ENCODE peak calls at places on chromosomes 3 and 15, in five cellular contexts. W, I, R, A and K are unnamed samples.

GRCh38 chr15:44836094-44836493 is 99.8 kb downstream of the TRIM69 start:
- DNase-seq in A (no peak), R (no peak), I (no peak), W (peak), K (no peak)

GRCh38 chr15:36468746-36469145 is 110.7 kb upstream of the CDIN1 start:
- DNase-seq in I (no peak), R (no peak), W (no peak), A (no peak), K (no peak)

GRCh38 chr3:30752961-30753360 is 141.5 kb downstream of the GADL1 start:
- DNase-seq in A (no peak), W (peak), R (no peak), I (no peak), K (no peak)

GRCh38 chr15:31302029-31302657 is 24.5 kb upstream of the KLF13 start:
- DNase-seq in A (no peak), R (no peak), W (no peak), I (no peak), K (no peak)

GRCh38 chr3:9023191-9023590 is 59.9 kb upstream of the RAD18 start:
- DNase-seq in R (no peak), I (no peak), A (no peak), W (no peak), K (no peak)

GRCh38 chr3:78314327-78314726 is 1274.4 kb downstream of the ROBO2 start:
- DNase-seq in A (no peak), I (no peak), R (no peak), W (no peak), K (no peak)

GRCh38 chr15:53072077-53072476 is 281.9 kb upstream of the ONECUT1 start:
- DNase-seq in I (no peak), A (no peak), R (peak), W (peak), K (peak)

GRCh38 chr3:182921665-182922355 is 58.5 kb downstream of the DCUN1D1 start:
- DNase-seq in R (no peak), A (no peak), W (no peak), I (no peak), K (no peak)

GRCh38 chr15:25804451-25804850 is 58.7 kb downstream of the ATP10A start:
- DNase-seq in A (no peak), I (no peak), W (no peak), R (no peak), K (no peak)

GRCh38 chr3:45143673-45144670 is 2.2 kb downstream of the CDCP1 start:
- DNase-seq in W (no peak), R (no peak), I (peak), A (no peak), K (no peak)
- TF ChIP-seq JUND in W (no peak), R (no peak), I (no peak), A (no peak), K (no peak)

GRCh38 chr3:112437146-112438022 is 61.9 kb downstream of the BTLA start:
- DNase-seq in R (peak), A (no peak), I (peak), W (peak), K (no peak)
- TF ChIP-seq JUND in R (no peak), A (no peak), I (no peak), W (no peak), K (no peak)

GRCh38 chr3:81466161-81466560 is 295.3 kb downstream of the GBE1 start:
- DNase-seq in I (no peak), A (no peak), W (no peak), R (no peak), K (no peak)
- TF ChIP-seq JUND in I (no peak), A (no peak), W (no peak), R (no peak), K (no peak)

GRCh38 chr15:62419206-62419605 is 254.1 kb upstream of the C2CD4B start:
- DNase-seq in R (no peak), W (no peak), I (no peak), A (no peak), K (no peak)
- TF ChIP-seq JUND in R (no peak), W (no peak), I (no peak), A (no peak), K (no peak)

DNA sequence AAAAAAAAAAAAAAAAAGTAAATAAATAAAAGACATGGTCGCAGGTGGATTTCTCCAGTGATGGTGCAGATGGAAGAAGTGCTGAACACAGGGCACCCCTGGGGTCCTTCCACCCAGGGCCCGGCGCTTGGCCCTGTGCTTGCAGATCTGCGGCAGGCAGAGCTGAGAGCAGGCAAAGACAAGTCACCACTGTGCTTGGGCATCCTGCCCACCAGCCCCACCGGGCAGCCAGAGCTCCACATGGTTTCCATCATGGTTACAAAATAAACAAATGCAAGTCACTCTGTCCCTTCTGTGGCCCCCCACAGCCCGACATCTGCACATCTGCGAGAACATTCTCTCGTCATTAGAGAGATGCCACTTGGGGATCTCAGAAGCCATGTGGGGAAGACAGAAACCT is 37.6 kb upstream of the SFMBT1 start:
- DNase-seq in W (no peak), I (no peak), A (no peak), R (no peak), K (no peak)
- TF ChIP-seq JUND in W (no peak), I (no peak), A (no peak), R (no peak), K (no peak)

GRCh38 chr3:113594066-113594465 is 61.7 kb downstream of the SIDT1 start:
- DNase-seq in I (no peak), A (no peak), R (no peak), W (no peak), K (peak)
- TF ChIP-seq JUND in I (no peak), A (no peak), R (no peak), W (no peak), K (no peak)

GRCh38 chr3:37445163-37445562 is 270.8 kb upstream of the LRRFIP2 start:
- DNase-seq in R (no peak), A (no peak), W (no peak), I (no peak), K (no peak)

GRCh38 chr3:37453393-37454391 is 279.3 kb upstream of the LRRFIP2 start:
- DNase-seq in W (peak), I (no peak), R (no peak), A (no peak), K (peak)

GRCh38 chr3:37442397-37442796 is 268.0 kb upstream of the LRRFIP2 start:
- DNase-seq in I (no peak), W (no peak), A (no peak), R (no peak), K (no peak)

GRCh38 chr3:37443363-37444035 is 269.1 kb upstream of the LRRFIP2 start:
- DNase-seq in I (no peak), A (no peak), W (no peak), R (no peak), K (no peak)

DNA sequence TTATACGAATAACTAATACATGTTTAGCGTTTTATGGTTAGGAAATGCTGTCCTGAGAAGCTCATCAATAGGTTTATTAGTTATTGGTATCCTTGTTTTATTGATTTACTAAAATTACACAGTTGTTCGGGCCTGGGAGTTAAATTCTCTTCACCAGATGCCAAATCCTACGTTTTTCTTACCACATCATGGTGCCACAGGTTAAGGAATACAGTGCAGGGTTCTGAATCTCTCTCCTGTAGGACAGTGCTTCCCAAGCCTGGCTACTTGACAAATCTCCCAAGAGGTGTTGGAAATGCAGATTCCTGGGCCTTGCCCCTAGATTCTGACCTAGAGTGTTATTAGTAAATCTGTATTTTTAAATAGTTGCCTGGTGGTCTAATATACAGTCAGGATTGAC is 273.4 kb upstream of the LRRFIP2 start:
- DNase-seq in W (no peak), A (no peak), R (no peak), I (no peak), K (no peak)
- TF ChIP-seq JUND in W (no peak), A (no peak), R (no peak), I (no peak), K (no peak)